ENCODE peak calls at places on chromosome 1, in ten cellular contexts. One of them, this sample, is unnamed.
A peak's percentile ranks its signal among the peaks of the same experiment; 100 is the strongest.

GRCh38 chr1:220430059-220430458 is 97.9 kb upstream of the MARK1 start:
- DNase-seq in uterus: no peak
- DNase-seq in Caco-2: peak; percentile 52
- DNase-seq in amniotic stem cell: no peak
- DNase-seq in Daoy: no peak
- DNase-seq in GM20000: no peak
- DNase-seq in stimulated activated CD8-positive, alpha-beta memory T cell treated with anti-CD3 and anti-CD28 coated beads, Interleukin-15, amount 100 ng/mL, for 24 hours: no peak
- DNase-seq in LoVo: no peak
- DNase-seq in neural progenitor cell: peak; percentile 34
- DNase-seq in activated gamma-delta T cell treated with Interleukin-2 at 50 U/mL for 16 hours: no peak
- DNase-seq in this sample: no peak

GRCh38 chr1:210262167-210262896 is 29.7 kb downstream of the SERTAD4 start:
- DNase-seq in Daoy: peak; percentile 84
- DNase-seq in activated gamma-delta T cell treated with Interleukin-2 at 50 U/mL for 16 hours: no peak
- DNase-seq in LoVo: no peak
- DNase-seq in stimulated activated CD8-positive, alpha-beta memory T cell treated with anti-CD3 and anti-CD28 coated beads, Interleukin-15, amount 100 ng/mL, for 24 hours: no peak
- DNase-seq in amniotic stem cell: peak; percentile 55
- DNase-seq in neural progenitor cell: no peak
- DNase-seq in GM20000: no peak
- DNase-seq in Caco-2: no peak
- DNase-seq in uterus: no peak
- DNase-seq in this sample: no peak

GRCh38 chr1:34984435-34985062 is 598 bp downstream of the TMEM35B start:
- DNase-seq in Caco-2: peak; percentile 1
- DNase-seq in uterus: peak; percentile 61
- DNase-seq in Daoy: peak; percentile 74
- DNase-seq in GM20000: peak; percentile 61
- DNase-seq in stimulated activated CD8-positive, alpha-beta memory T cell treated with anti-CD3 and anti-CD28 coated beads, Interleukin-15, amount 100 ng/mL, for 24 hours: no peak
- DNase-seq in amniotic stem cell: no peak
- DNase-seq in LoVo: no peak
- DNase-seq in neural progenitor cell: peak; percentile 39
- DNase-seq in activated gamma-delta T cell treated with Interleukin-2 at 50 U/mL for 16 hours: no peak
- DNase-seq in this sample: peak; percentile 31

GRCh38 chr1:62962794-62963776 is 179.2 kb downstream of the ATG4C start:
- DNase-seq in neural progenitor cell: peak; percentile 84
- DNase-seq in activated gamma-delta T cell treated with Interleukin-2 at 50 U/mL for 16 hours: no peak
- DNase-seq in Daoy: peak; percentile 65
- DNase-seq in uterus: no peak
- DNase-seq in amniotic stem cell: no peak
- DNase-seq in GM20000: peak; percentile 63
- DNase-seq in LoVo: peak; percentile 14
- DNase-seq in stimulated activated CD8-positive, alpha-beta memory T cell treated with anti-CD3 and anti-CD28 coated beads, Interleukin-15, amount 100 ng/mL, for 24 hours: no peak
- DNase-seq in Caco-2: peak; percentile 16
- DNase-seq in this sample: peak; percentile 27

GRCh38 chr1:215888159-215888558 is 321.1 kb downstream of the KCTD3 start:
- DNase-seq in Daoy: no peak
- DNase-seq in Caco-2: peak; percentile 28
- DNase-seq in uterus: no peak
- DNase-seq in amniotic stem cell: no peak
- DNase-seq in activated gamma-delta T cell treated with Interleukin-2 at 50 U/mL for 16 hours: no peak
- DNase-seq in neural progenitor cell: peak; percentile 7
- DNase-seq in LoVo: no peak
- DNase-seq in GM20000: no peak
- DNase-seq in stimulated activated CD8-positive, alpha-beta memory T cell treated with anti-CD3 and anti-CD28 coated beads, Interleukin-15, amount 100 ng/mL, for 24 hours: no peak
- DNase-seq in this sample: no peak

GRCh38 chr1:198700396-198700795 is 61.6 kb downstream of the PTPRC start:
- DNase-seq in activated gamma-delta T cell treated with Interleukin-2 at 50 U/mL for 16 hours: no peak
- DNase-seq in stimulated activated CD8-positive, alpha-beta memory T cell treated with anti-CD3 and anti-CD28 coated beads, Interleukin-15, amount 100 ng/mL, for 24 hours: no peak
- DNase-seq in Caco-2: no peak
- DNase-seq in uterus: no peak
- DNase-seq in GM20000: no peak
- DNase-seq in Daoy: no peak
- DNase-seq in amniotic stem cell: no peak
- DNase-seq in LoVo: no peak
- DNase-seq in neural progenitor cell: no peak
- DNase-seq in this sample: no peak

GRCh38 chr1:56838726-56839125 is 15.9 kb upstream of the C8A start:
- DNase-seq in LoVo: no peak
- DNase-seq in neural progenitor cell: no peak
- DNase-seq in amniotic stem cell: no peak
- DNase-seq in uterus: no peak
- DNase-seq in Caco-2: no peak
- DNase-seq in GM20000: no peak
- DNase-seq in activated gamma-delta T cell treated with Interleukin-2 at 50 U/mL for 16 hours: no peak
- DNase-seq in Daoy: no peak
- DNase-seq in stimulated activated CD8-positive, alpha-beta memory T cell treated with anti-CD3 and anti-CD28 coated beads, Interleukin-15, amount 100 ng/mL, for 24 hours: no peak
- DNase-seq in this sample: no peak

GRCh38 chr1:205963352-205963751 is 20.1 kb upstream of the SLC26A9 start:
- DNase-seq in Daoy: peak; percentile 89
- DNase-seq in amniotic stem cell: no peak
- DNase-seq in neural progenitor cell: no peak
- DNase-seq in Caco-2: no peak
- DNase-seq in uterus: no peak
- DNase-seq in LoVo: no peak
- DNase-seq in stimulated activated CD8-positive, alpha-beta memory T cell treated with anti-CD3 and anti-CD28 coated beads, Interleukin-15, amount 100 ng/mL, for 24 hours: no peak
- DNase-seq in activated gamma-delta T cell treated with Interleukin-2 at 50 U/mL for 16 hours: no peak
- DNase-seq in GM20000: no peak
- DNase-seq in this sample: no peak

GRCh38 chr1:114319480-114319879 is 165.8 kb upstream of the SYT6 start:
- DNase-seq in uterus: no peak
- DNase-seq in activated gamma-delta T cell treated with Interleukin-2 at 50 U/mL for 16 hours: no peak
- DNase-seq in Caco-2: no peak
- DNase-seq in LoVo: no peak
- DNase-seq in neural progenitor cell: no peak
- DNase-seq in Daoy: peak; percentile 55
- DNase-seq in GM20000: no peak
- DNase-seq in stimulated activated CD8-positive, alpha-beta memory T cell treated with anti-CD3 and anti-CD28 coated beads, Interleukin-15, amount 100 ng/mL, for 24 hours: no peak
- DNase-seq in amniotic stem cell: no peak
- DNase-seq in this sample: no peak

GRCh38 chr1:83015163-83015562 is 983.8 kb downstream of the TTLL7 start:
- DNase-seq in activated gamma-delta T cell treated with Interleukin-2 at 50 U/mL for 16 hours: no peak
- DNase-seq in stimulated activated CD8-positive, alpha-beta memory T cell treated with anti-CD3 and anti-CD28 coated beads, Interleukin-15, amount 100 ng/mL, for 24 hours: no peak
- DNase-seq in Daoy: no peak
- DNase-seq in LoVo: no peak
- DNase-seq in Caco-2: no peak
- DNase-seq in uterus: no peak
- DNase-seq in GM20000: no peak
- DNase-seq in amniotic stem cell: no peak
- DNase-seq in neural progenitor cell: no peak
- DNase-seq in this sample: no peak

GRCh38 chr1:81848880-81849500 is 48.3 kb downstream of the ADGRL2 start:
- DNase-seq in amniotic stem cell: no peak
- DNase-seq in activated gamma-delta T cell treated with Interleukin-2 at 50 U/mL for 16 hours: no peak
- DNase-seq in stimulated activated CD8-positive, alpha-beta memory T cell treated with anti-CD3 and anti-CD28 coated beads, Interleukin-15, amount 100 ng/mL, for 24 hours: no peak
- DNase-seq in neural progenitor cell: peak; percentile 69
- DNase-seq in LoVo: no peak
- DNase-seq in Caco-2: no peak
- DNase-seq in Daoy: no peak
- DNase-seq in GM20000: no peak
- DNase-seq in uterus: no peak
- DNase-seq in this sample: no peak

GRCh38 chr1:50531027-50531426 is 107.8 kb upstream of the DMRTA2 start:
- DNase-seq in Caco-2: no peak
- DNase-seq in neural progenitor cell: peak; percentile 17
- DNase-seq in activated gamma-delta T cell treated with Interleukin-2 at 50 U/mL for 16 hours: no peak
- DNase-seq in GM20000: no peak
- DNase-seq in stimulated activated CD8-positive, alpha-beta memory T cell treated with anti-CD3 and anti-CD28 coated beads, Interleukin-15, amount 100 ng/mL, for 24 hours: no peak
- DNase-seq in Daoy: no peak
- DNase-seq in LoVo: no peak
- DNase-seq in uterus: no peak
- DNase-seq in amniotic stem cell: no peak
- DNase-seq in this sample: no peak

GRCh38 chr1:202283991-202284390 is 57.7 kb downstream of the UBE2T start:
- DNase-seq in neural progenitor cell: no peak
- DNase-seq in stimulated activated CD8-positive, alpha-beta memory T cell treated with anti-CD3 and anti-CD28 coated beads, Interleukin-15, amount 100 ng/mL, for 24 hours: no peak
- DNase-seq in GM20000: no peak
- DNase-seq in Daoy: peak; percentile 78
- DNase-seq in LoVo: no peak
- DNase-seq in Caco-2: no peak
- DNase-seq in activated gamma-delta T cell treated with Interleukin-2 at 50 U/mL for 16 hours: no peak
- DNase-seq in amniotic stem cell: no peak
- DNase-seq in uterus: no peak
- DNase-seq in this sample: no peak